ENCODE peak calls at places on chromosomes 4 and X, in eight cellular contexts. Y, B, V, M, T, J, I and H are unnamed samples.

GRCh38 chr4:52661966-52662705 is 3.0 kb upstream of the USP46 start:
- DNase-seq in Y (no peak), T (no peak), V (no peak), M (no peak), J (no peak), I (no peak), B (no peak), H (no peak)

GRCh38 chr4:71680706-71681105 is 103.2 kb downstream of the GC start:
- DNase-seq in T (no peak), J (peak), Y (no peak), V (no peak), I (no peak), B (no peak), M (no peak), H (no peak)

GRCh38 chrX:68827256-68827655 is 1.6 kb upstream of the EFNB1 start:
- DNase-seq in V (no peak), Y (no peak), I (no peak), B (no peak), M (no peak), T (no peak), J (no peak), H (no peak)

GRCh38 chrX:119887721-119888425 is 7.8 kb upstream of the AKAP14 start:
- DNase-seq in I (peak), M (peak), J (peak), T (peak), V (peak), B (no peak), Y (peak), H (peak)

GRCh38 chrX:8913665-8914409 is 112.7 kb upstream of the FAM9A start:
- DNase-seq in B (no peak), I (peak), Y (no peak), M (no peak), V (no peak), T (no peak), J (peak), H (no peak)

GRCh38 chr4:129561280-129561679 is 465.3 kb downstream of the C4orf33 start:
- DNase-seq in V (no peak), T (no peak), M (no peak), B (no peak), I (no peak), Y (no peak), J (no peak), H (no peak)

GRCh38 chrX:139141370-139141769 is 389.2 kb upstream of the F9 start:
- DNase-seq in I (no peak), V (no peak), J (no peak), B (no peak), Y (no peak), M (no peak), T (no peak), H (peak)

GRCh38 chr4:147108409-147108808 is 162.7 kb upstream of the TTC29 start:
- DNase-seq in M (no peak), I (no peak), T (no peak), J (peak), Y (no peak), B (no peak), V (no peak), H (no peak)